ENCODE peak calls at places on chromosomes 6 and 20, in four cellular contexts. One of them, this sample, is unnamed.

GRCh38 chr20:20593447-20594170 is 118.8 kb downstream of the RALGAPA2 start:
- DNase-seq in pancreas: no peak
- DNase-seq in NCI-H460: peak
- DNase-seq in caudate nucleus: no peak
- DNase-seq in this sample: peak

GRCh38 chr6:118785601-118786000 is 108.4 kb upstream of the ASF1A start:
- DNase-seq in pancreas: no peak
- DNase-seq in NCI-H460: no peak
- DNase-seq in caudate nucleus: no peak
- DNase-seq in this sample: no peak

GRCh38 chr20:10857362-10858070 is 183.7 kb upstream of the JAG1 start:
- DNase-seq in pancreas: peak
- DNase-seq in NCI-H460: no peak
- DNase-seq in caudate nucleus: no peak
- DNase-seq in this sample: peak

GRCh38 chr6:157537518-157537917 is 156.5 kb downstream of the ZDHHC14 start:
- DNase-seq in pancreas: no peak
- DNase-seq in NCI-H460: no peak
- DNase-seq in caudate nucleus: no peak
- DNase-seq in this sample: no peak

GRCh38 chr20:62697468-62697912 is 11.1 kb upstream of the NTSR1 start:
- DNase-seq in pancreas: no peak
- DNase-seq in NCI-H460: no peak
- DNase-seq in caudate nucleus: no peak
- DNase-seq in this sample: peak

GRCh38 chr20:24963672-24964517 is 14.8 kb downstream of the CST7 start:
- DNase-seq in pancreas: no peak
- DNase-seq in NCI-H460: no peak
- DNase-seq in caudate nucleus: no peak
- DNase-seq in this sample: no peak

GRCh38 chr6:28003059-28003458 is 46.0 kb downstream of the OR2B6 start:
- DNase-seq in pancreas: no peak
- DNase-seq in NCI-H460: no peak
- DNase-seq in caudate nucleus: no peak
- DNase-seq in this sample: no peak

GRCh38 chr20:62537649-62538292 is 62.0 kb upstream of the GATA5 start:
- DNase-seq in pancreas: no peak
- DNase-seq in NCI-H460: no peak
- DNase-seq in caudate nucleus: no peak
- DNase-seq in this sample: no peak

GRCh38 chr6:69816569-69816968 is 19.8 kb upstream of the LMBRD1 start:
- DNase-seq in pancreas: no peak
- DNase-seq in NCI-H460: no peak
- DNase-seq in caudate nucleus: no peak
- DNase-seq in this sample: no peak

GRCh38 chr6:40293109-40293823 is 293.9 kb downstream of the LRFN2 start:
- DNase-seq in pancreas: no peak
- DNase-seq in NCI-H460: no peak
- DNase-seq in caudate nucleus: no peak
- DNase-seq in this sample: no peak

GRCh38 chr6:43250992-43251373 is 7.7 kb downstream of the TTBK1 start:
- DNase-seq in pancreas: no peak
- DNase-seq in NCI-H460: no peak
- DNase-seq in caudate nucleus: no peak
- DNase-seq in this sample: no peak

GRCh38 chr20:21125072-21125848 is 622 bp upstream of the KIZ start:
- DNase-seq in pancreas: peak
- DNase-seq in NCI-H460: peak
- DNase-seq in caudate nucleus: no peak
- DNase-seq in this sample: peak

GRCh38 chr6:72704979-72705378 is 83.1 kb downstream of the KCNQ5 start:
- DNase-seq in pancreas: no peak
- DNase-seq in NCI-H460: no peak
- DNase-seq in caudate nucleus: no peak
- DNase-seq in this sample: no peak

GRCh38 chr6:130781557-130781956 is 45.6 kb upstream of the SMLR1 start:
- DNase-seq in pancreas: no peak
- DNase-seq in NCI-H460: no peak
- DNase-seq in caudate nucleus: no peak
- DNase-seq in this sample: no peak

GRCh38 chr6:157151029-157151428 is 172.3 kb downstream of the TMEM242 start:
- DNase-seq in pancreas: no peak
- DNase-seq in NCI-H460: no peak
- DNase-seq in caudate nucleus: no peak
- DNase-seq in this sample: no peak

GRCh38 chr20:35013421-35014411 is 58.0 kb downstream of the MYH7B start:
- DNase-seq in pancreas: no peak
- DNase-seq in NCI-H460: no peak
- DNase-seq in caudate nucleus: no peak
- DNase-seq in this sample: no peak

GRCh38 chr6:788058-788457 is 95.1 kb upstream of the EXOC2 start:
- DNase-seq in pancreas: no peak
- DNase-seq in NCI-H460: no peak
- DNase-seq in caudate nucleus: no peak
- DNase-seq in this sample: no peak

GRCh38 chr6:13453771-13454251 is 33.6 kb downstream of the GFOD1 start:
- DNase-seq in pancreas: no peak
- DNase-seq in NCI-H460: peak
- DNase-seq in caudate nucleus: no peak
- DNase-seq in this sample: no peak

GRCh38 chr6:125004198-125004597 is 42.0 kb downstream of the RNF217 start:
- DNase-seq in pancreas: no peak
- DNase-seq in NCI-H460: no peak
- DNase-seq in caudate nucleus: no peak
- DNase-seq in this sample: no peak

GRCh38 chr6:4986999-4987398 is 16.8 kb downstream of the RPP40 start:
- DNase-seq in pancreas: no peak
- DNase-seq in NCI-H460: no peak
- DNase-seq in caudate nucleus: no peak
- DNase-seq in this sample: no peak

This sample was measured in putamen.